ENCODE peak calls at places on chromosomes 2 and 18, in eight cellular contexts. One of them, this sample, is unnamed.

GRCh38 chr2:54666741-54667639 is 56.5 kb upstream of the EML6 start:
- DNase-seq in H9: no peak
- DNase-seq in NCI-H2029: no peak
- DNase-seq in tibial nerve: no peak
- DNase-seq in stimulated activated CD4-positive, alpha-beta T cell treated with anti-CD3 and anti-CD28 coated beads, Interleukin-1b, Interleukin-23, amount 100 ng/mL, for 24 hours: no peak
- DNase-seq in PC-3: no peak
- DNase-seq in B cell: no peak
- DNase-seq in activated CD4-positive, alpha-beta T cell treated with anti-CD3 and anti-CD28 coated beads for 36 hours: no peak
- DNase-seq in this sample: peak

GRCh38 chr18:23143059-23143831 is 8.0 kb downstream of the CABLES1 start:
- DNase-seq in H9: no peak
- DNase-seq in NCI-H2029: no peak
- DNase-seq in tibial nerve: peak
- DNase-seq in stimulated activated CD4-positive, alpha-beta T cell treated with anti-CD3 and anti-CD28 coated beads, Interleukin-1b, Interleukin-23, amount 100 ng/mL, for 24 hours: no peak
- DNase-seq in PC-3: peak
- DNase-seq in B cell: no peak
- DNase-seq in activated CD4-positive, alpha-beta T cell treated with anti-CD3 and anti-CD28 coated beads for 36 hours: no peak
- DNase-seq in this sample: no peak

GRCh38 chr2:44955593-44956449 is 14.3 kb downstream of the SIX3 start:
- DNase-seq in H9: peak
- DNase-seq in NCI-H2029: peak
- DNase-seq in tibial nerve: peak
- DNase-seq in stimulated activated CD4-positive, alpha-beta T cell treated with anti-CD3 and anti-CD28 coated beads, Interleukin-1b, Interleukin-23, amount 100 ng/mL, for 24 hours: peak
- DNase-seq in PC-3: peak
- DNase-seq in B cell: peak
- DNase-seq in activated CD4-positive, alpha-beta T cell treated with anti-CD3 and anti-CD28 coated beads for 36 hours: peak
- DNase-seq in this sample: peak

GRCh38 chr18:63979409-63979908 is 9.6 kb downstream of the SERPINB8 start:
- DNase-seq in H9: peak
- DNase-seq in NCI-H2029: peak
- DNase-seq in tibial nerve: peak
- DNase-seq in stimulated activated CD4-positive, alpha-beta T cell treated with anti-CD3 and anti-CD28 coated beads, Interleukin-1b, Interleukin-23, amount 100 ng/mL, for 24 hours: no peak
- DNase-seq in PC-3: peak
- DNase-seq in B cell: peak
- DNase-seq in activated CD4-positive, alpha-beta T cell treated with anti-CD3 and anti-CD28 coated beads for 36 hours: peak
- DNase-seq in this sample: peak

GRCh38 chr2:238420878-238421694 is 5.6 kb upstream of the ASB1 start:
- DNase-seq in H9: no peak
- DNase-seq in NCI-H2029: no peak
- DNase-seq in tibial nerve: no peak
- DNase-seq in stimulated activated CD4-positive, alpha-beta T cell treated with anti-CD3 and anti-CD28 coated beads, Interleukin-1b, Interleukin-23, amount 100 ng/mL, for 24 hours: no peak
- DNase-seq in PC-3: no peak
- DNase-seq in B cell: no peak
- DNase-seq in activated CD4-positive, alpha-beta T cell treated with anti-CD3 and anti-CD28 coated beads for 36 hours: no peak
- DNase-seq in this sample: no peak

GRCh38 chr2:86396304-86396785 is 44.8 kb upstream of the KDM3A start:
- DNase-seq in H9: no peak
- DNase-seq in NCI-H2029: peak
- DNase-seq in tibial nerve: peak
- DNase-seq in stimulated activated CD4-positive, alpha-beta T cell treated with anti-CD3 and anti-CD28 coated beads, Interleukin-1b, Interleukin-23, amount 100 ng/mL, for 24 hours: no peak
- DNase-seq in PC-3: peak
- DNase-seq in B cell: no peak
- DNase-seq in activated CD4-positive, alpha-beta T cell treated with anti-CD3 and anti-CD28 coated beads for 36 hours: peak
- DNase-seq in this sample: peak

GRCh38 chr18:73691118-73691517 is 456.5 kb downstream of the FBXO15 start:
- DNase-seq in H9: no peak
- DNase-seq in NCI-H2029: no peak
- DNase-seq in tibial nerve: no peak
- DNase-seq in stimulated activated CD4-positive, alpha-beta T cell treated with anti-CD3 and anti-CD28 coated beads, Interleukin-1b, Interleukin-23, amount 100 ng/mL, for 24 hours: no peak
- DNase-seq in PC-3: peak
- DNase-seq in B cell: no peak
- DNase-seq in activated CD4-positive, alpha-beta T cell treated with anti-CD3 and anti-CD28 coated beads for 36 hours: no peak
- DNase-seq in this sample: peak

GRCh38 chr2:128452536-128453530 is 134.2 kb upstream of the HS6ST1 start:
- DNase-seq in H9: peak
- DNase-seq in NCI-H2029: no peak
- DNase-seq in tibial nerve: no peak
- DNase-seq in stimulated activated CD4-positive, alpha-beta T cell treated with anti-CD3 and anti-CD28 coated beads, Interleukin-1b, Interleukin-23, amount 100 ng/mL, for 24 hours: no peak
- DNase-seq in PC-3: no peak
- DNase-seq in B cell: no peak
- DNase-seq in activated CD4-positive, alpha-beta T cell treated with anti-CD3 and anti-CD28 coated beads for 36 hours: no peak
- DNase-seq in this sample: no peak

GRCh38 chr2:178008636-178009289 is 63.8 kb downstream of the PDE11A start:
- DNase-seq in H9: no peak
- DNase-seq in NCI-H2029: peak
- DNase-seq in tibial nerve: no peak
- DNase-seq in stimulated activated CD4-positive, alpha-beta T cell treated with anti-CD3 and anti-CD28 coated beads, Interleukin-1b, Interleukin-23, amount 100 ng/mL, for 24 hours: no peak
- DNase-seq in PC-3: no peak
- DNase-seq in B cell: no peak
- DNase-seq in activated CD4-positive, alpha-beta T cell treated with anti-CD3 and anti-CD28 coated beads for 36 hours: no peak
- DNase-seq in this sample: peak

GRCh38 chr2:178194600-178195389 is 483 bp downstream of the OSBPL6 start:
- DNase-seq in H9: peak
- DNase-seq in NCI-H2029: no peak
- DNase-seq in tibial nerve: no peak
- DNase-seq in stimulated activated CD4-positive, alpha-beta T cell treated with anti-CD3 and anti-CD28 coated beads, Interleukin-1b, Interleukin-23, amount 100 ng/mL, for 24 hours: peak
- DNase-seq in PC-3: peak
- DNase-seq in B cell: no peak
- DNase-seq in activated CD4-positive, alpha-beta T cell treated with anti-CD3 and anti-CD28 coated beads for 36 hours: peak
- DNase-seq in this sample: peak

GRCh38 chr2:234423884-234424283 is 73.0 kb downstream of the ARL4C start:
- DNase-seq in H9: no peak
- DNase-seq in NCI-H2029: no peak
- DNase-seq in tibial nerve: no peak
- DNase-seq in stimulated activated CD4-positive, alpha-beta T cell treated with anti-CD3 and anti-CD28 coated beads, Interleukin-1b, Interleukin-23, amount 100 ng/mL, for 24 hours: no peak
- DNase-seq in PC-3: no peak
- DNase-seq in B cell: no peak
- DNase-seq in activated CD4-positive, alpha-beta T cell treated with anti-CD3 and anti-CD28 coated beads for 36 hours: no peak
- DNase-seq in this sample: no peak

GRCh38 chr2:181334158-181334826 is 122.9 kb upstream of the ITGA4 start:
- DNase-seq in H9: no peak
- DNase-seq in NCI-H2029: no peak
- DNase-seq in tibial nerve: no peak
- DNase-seq in stimulated activated CD4-positive, alpha-beta T cell treated with anti-CD3 and anti-CD28 coated beads, Interleukin-1b, Interleukin-23, amount 100 ng/mL, for 24 hours: no peak
- DNase-seq in PC-3: no peak
- DNase-seq in B cell: no peak
- DNase-seq in activated CD4-positive, alpha-beta T cell treated with anti-CD3 and anti-CD28 coated beads for 36 hours: no peak
- DNase-seq in this sample: no peak

GRCh38 chr2:26025509-26025908 is 8.4 kb upstream of the RAB10 start:
- DNase-seq in H9: no peak
- DNase-seq in NCI-H2029: no peak
- DNase-seq in tibial nerve: no peak
- DNase-seq in stimulated activated CD4-positive, alpha-beta T cell treated with anti-CD3 and anti-CD28 coated beads, Interleukin-1b, Interleukin-23, amount 100 ng/mL, for 24 hours: no peak
- DNase-seq in PC-3: no peak
- DNase-seq in B cell: no peak
- DNase-seq in activated CD4-positive, alpha-beta T cell treated with anti-CD3 and anti-CD28 coated beads for 36 hours: no peak
- DNase-seq in this sample: no peak

GRCh38 chr2:140348826-140349225 is 1568.6 kb upstream of the NXPH2 start:
- DNase-seq in H9: peak
- DNase-seq in NCI-H2029: no peak
- DNase-seq in tibial nerve: no peak
- DNase-seq in stimulated activated CD4-positive, alpha-beta T cell treated with anti-CD3 and anti-CD28 coated beads, Interleukin-1b, Interleukin-23, amount 100 ng/mL, for 24 hours: no peak
- DNase-seq in PC-3: no peak
- DNase-seq in B cell: no peak
- DNase-seq in activated CD4-positive, alpha-beta T cell treated with anti-CD3 and anti-CD28 coated beads for 36 hours: no peak
- DNase-seq in this sample: no peak

GRCh38 chr18:44705075-44705474 is 24.4 kb downstream of the SETBP1 start:
- DNase-seq in H9: no peak
- DNase-seq in NCI-H2029: no peak
- DNase-seq in tibial nerve: no peak
- DNase-seq in stimulated activated CD4-positive, alpha-beta T cell treated with anti-CD3 and anti-CD28 coated beads, Interleukin-1b, Interleukin-23, amount 100 ng/mL, for 24 hours: no peak
- DNase-seq in PC-3: no peak
- DNase-seq in B cell: no peak
- DNase-seq in activated CD4-positive, alpha-beta T cell treated with anti-CD3 and anti-CD28 coated beads for 36 hours: no peak
- DNase-seq in this sample: no peak

GRCh38 chr2:9356336-9356735 is 67.0 kb downstream of the ITGB1BP1 start:
- DNase-seq in H9: no peak
- DNase-seq in NCI-H2029: no peak
- DNase-seq in tibial nerve: no peak
- DNase-seq in stimulated activated CD4-positive, alpha-beta T cell treated with anti-CD3 and anti-CD28 coated beads, Interleukin-1b, Interleukin-23, amount 100 ng/mL, for 24 hours: no peak
- DNase-seq in PC-3: no peak
- DNase-seq in B cell: no peak
- DNase-seq in activated CD4-positive, alpha-beta T cell treated with anti-CD3 and anti-CD28 coated beads for 36 hours: no peak
- DNase-seq in this sample: no peak

GRCh38 chr2:212730994-212731393 is 192.4 kb upstream of the ERBB4 start:
- DNase-seq in H9: no peak
- DNase-seq in NCI-H2029: no peak
- DNase-seq in tibial nerve: no peak
- DNase-seq in stimulated activated CD4-positive, alpha-beta T cell treated with anti-CD3 and anti-CD28 coated beads, Interleukin-1b, Interleukin-23, amount 100 ng/mL, for 24 hours: no peak
- DNase-seq in PC-3: no peak
- DNase-seq in B cell: no peak
- DNase-seq in activated CD4-positive, alpha-beta T cell treated with anti-CD3 and anti-CD28 coated beads for 36 hours: no peak
- DNase-seq in this sample: no peak

This sample was measured in fibroblast of mammary gland.